ENCODE peak calls at places on chromosomes 11 and 22, in five cellular contexts. One of them, this sample, is unnamed.

GRCh38 chr11:112085822-112086421 is 634 bp downstream of the TIMM8B start:
- DNase-seq in psoas muscle: no peak
- DNase-seq in stimulated activated CD4-positive, alpha-beta T cell treated with anti-CD3 and anti-CD28 coated beads, Interleukin-12 subunit alpha, Interleukin-12 subunit beta, amount 100 ng/mL, for 48 hours: peak
- DNase-seq in GM23338: peak
- DNase-seq in sciatic nerve: no peak
- DNase-seq in this sample: no peak

GRCh38 chr22:38798496-38798895 is 4.6 kb upstream of the DNAL4 start:
- DNase-seq in sciatic nerve: no peak
- DNase-seq in psoas muscle: no peak
- DNase-seq in GM23338: no peak
- DNase-seq in stimulated activated CD4-positive, alpha-beta T cell treated with anti-CD3 and anti-CD28 coated beads, Interleukin-12 subunit alpha, Interleukin-12 subunit beta, amount 100 ng/mL, for 48 hours: no peak
- DNase-seq in this sample: no peak

GRCh38 chr11:126440792-126441514 is 85.5 kb downstream of the ST3GAL4 start:
- DNase-seq in sciatic nerve: peak
- DNase-seq in psoas muscle: peak
- DNase-seq in GM23338: peak
- DNase-seq in stimulated activated CD4-positive, alpha-beta T cell treated with anti-CD3 and anti-CD28 coated beads, Interleukin-12 subunit alpha, Interleukin-12 subunit beta, amount 100 ng/mL, for 48 hours: peak
- DNase-seq in this sample: peak

GRCh38 chr22:17578129-17578754 is 14.9 kb downstream of the SLC25A18 start:
- DNase-seq in sciatic nerve: peak
- DNase-seq in stimulated activated CD4-positive, alpha-beta T cell treated with anti-CD3 and anti-CD28 coated beads, Interleukin-12 subunit alpha, Interleukin-12 subunit beta, amount 100 ng/mL, for 48 hours: no peak
- DNase-seq in psoas muscle: peak
- DNase-seq in GM23338: no peak
- DNase-seq in this sample: no peak

GRCh38 chr22:19527861-19528417 is 3.7 kb upstream of the CLDN5 start:
- DNase-seq in stimulated activated CD4-positive, alpha-beta T cell treated with anti-CD3 and anti-CD28 coated beads, Interleukin-12 subunit alpha, Interleukin-12 subunit beta, amount 100 ng/mL, for 48 hours: no peak
- DNase-seq in GM23338: no peak
- DNase-seq in sciatic nerve: no peak
- DNase-seq in psoas muscle: no peak
- DNase-seq in this sample: no peak

GRCh38 chr11:37544491-37544890 is 946.5 kb upstream of the RAG2 start:
- DNase-seq in psoas muscle: no peak
- DNase-seq in stimulated activated CD4-positive, alpha-beta T cell treated with anti-CD3 and anti-CD28 coated beads, Interleukin-12 subunit alpha, Interleukin-12 subunit beta, amount 100 ng/mL, for 48 hours: no peak
- DNase-seq in sciatic nerve: no peak
- DNase-seq in GM23338: no peak
- DNase-seq in this sample: no peak

GRCh38 chr11:11940551-11940950 is 67.9 kb downstream of the DKK3 start:
- DNase-seq in psoas muscle: no peak
- DNase-seq in stimulated activated CD4-positive, alpha-beta T cell treated with anti-CD3 and anti-CD28 coated beads, Interleukin-12 subunit alpha, Interleukin-12 subunit beta, amount 100 ng/mL, for 48 hours: no peak
- DNase-seq in sciatic nerve: no peak
- DNase-seq in GM23338: peak
- DNase-seq in this sample: no peak

GRCh38 chr11:65132988-65133700 is 1.2 kb downstream of the SYVN1 start:
- DNase-seq in psoas muscle: no peak
- DNase-seq in stimulated activated CD4-positive, alpha-beta T cell treated with anti-CD3 and anti-CD28 coated beads, Interleukin-12 subunit alpha, Interleukin-12 subunit beta, amount 100 ng/mL, for 48 hours: no peak
- DNase-seq in GM23338: peak
- DNase-seq in sciatic nerve: peak
- DNase-seq in this sample: no peak

GRCh38 chr11:68399916-68400315 is 60.6 kb upstream of the PPP6R3 start:
- DNase-seq in stimulated activated CD4-positive, alpha-beta T cell treated with anti-CD3 and anti-CD28 coated beads, Interleukin-12 subunit alpha, Interleukin-12 subunit beta, amount 100 ng/mL, for 48 hours: no peak
- DNase-seq in GM23338: no peak
- DNase-seq in sciatic nerve: no peak
- DNase-seq in psoas muscle: peak
- DNase-seq in this sample: no peak

GRCh38 chr11:30573951-30574350 is 12.2 kb downstream of the MPPED2 start:
- DNase-seq in sciatic nerve: no peak
- DNase-seq in GM23338: no peak
- DNase-seq in stimulated activated CD4-positive, alpha-beta T cell treated with anti-CD3 and anti-CD28 coated beads, Interleukin-12 subunit alpha, Interleukin-12 subunit beta, amount 100 ng/mL, for 48 hours: no peak
- DNase-seq in psoas muscle: no peak
- DNase-seq in this sample: no peak

GRCh38 chr11:33086017-33086416 is 46.6 kb downstream of the TCP11L1 start:
- DNase-seq in stimulated activated CD4-positive, alpha-beta T cell treated with anti-CD3 and anti-CD28 coated beads, Interleukin-12 subunit alpha, Interleukin-12 subunit beta, amount 100 ng/mL, for 48 hours: no peak
- DNase-seq in sciatic nerve: no peak
- DNase-seq in GM23338: no peak
- DNase-seq in psoas muscle: no peak
- DNase-seq in this sample: no peak

GRCh38 chr11:131737357-131737756 is 366.9 kb downstream of the NTM start:
- DNase-seq in psoas muscle: no peak
- DNase-seq in GM23338: peak
- DNase-seq in sciatic nerve: no peak
- DNase-seq in stimulated activated CD4-positive, alpha-beta T cell treated with anti-CD3 and anti-CD28 coated beads, Interleukin-12 subunit alpha, Interleukin-12 subunit beta, amount 100 ng/mL, for 48 hours: no peak
- DNase-seq in this sample: no peak

GRCh38 chr22:23306438-23306921 is 126.2 kb downstream of the BCR start:
- DNase-seq in stimulated activated CD4-positive, alpha-beta T cell treated with anti-CD3 and anti-CD28 coated beads, Interleukin-12 subunit alpha, Interleukin-12 subunit beta, amount 100 ng/mL, for 48 hours: no peak
- DNase-seq in sciatic nerve: no peak
- DNase-seq in GM23338: no peak
- DNase-seq in psoas muscle: no peak
- DNase-seq in this sample: no peak

GRCh38 chr22:19253143-19253542 is 38.4 kb downstream of the CLTCL1 start:
- DNase-seq in stimulated activated CD4-positive, alpha-beta T cell treated with anti-CD3 and anti-CD28 coated beads, Interleukin-12 subunit alpha, Interleukin-12 subunit beta, amount 100 ng/mL, for 48 hours: no peak
- DNase-seq in sciatic nerve: no peak
- DNase-seq in GM23338: no peak
- DNase-seq in psoas muscle: no peak
- DNase-seq in this sample: no peak

GRCh38 chr11:40130427-40130826 is 1329.0 kb downstream of the LRRC4C start:
- DNase-seq in sciatic nerve: no peak
- DNase-seq in psoas muscle: no peak
- DNase-seq in GM23338: peak
- DNase-seq in stimulated activated CD4-positive, alpha-beta T cell treated with anti-CD3 and anti-CD28 coated beads, Interleukin-12 subunit alpha, Interleukin-12 subunit beta, amount 100 ng/mL, for 48 hours: no peak
- DNase-seq in this sample: no peak

GRCh38 chr11:46953093-46953492 is 16.5 kb downstream of the CSTPP1 start:
- DNase-seq in sciatic nerve: no peak
- DNase-seq in stimulated activated CD4-positive, alpha-beta T cell treated with anti-CD3 and anti-CD28 coated beads, Interleukin-12 subunit alpha, Interleukin-12 subunit beta, amount 100 ng/mL, for 48 hours: no peak
- DNase-seq in psoas muscle: no peak
- DNase-seq in GM23338: no peak
- DNase-seq in this sample: no peak

GRCh38 chr11:86489442-86489841 is 114.8 kb downstream of the CCDC81 start:
- DNase-seq in stimulated activated CD4-positive, alpha-beta T cell treated with anti-CD3 and anti-CD28 coated beads, Interleukin-12 subunit alpha, Interleukin-12 subunit beta, amount 100 ng/mL, for 48 hours: no peak
- DNase-seq in sciatic nerve: no peak
- DNase-seq in psoas muscle: no peak
- DNase-seq in GM23338: no peak
- DNase-seq in this sample: no peak

This sample was measured in NCI-H524.